ENCODE peak calls at places on chromosomes 16 and 17, in five cellular contexts. V, H, M, U and X are unnamed samples.
A peak's percentile ranks its signal among the peaks of the same experiment; 100 is the strongest.

GRCh38 chr16:89357055-89357454 is 133.3 kb downstream of the ANKRD11 start:
- DNase-seq in V (no peak), H (no peak), M (no peak), U (no peak), X (no peak)

GRCh38 chr16:85436636-85437160 is 176.4 kb upstream of the GSE1 start:
- DNase-seq in V (no peak), H (no peak), M (peak; percentile 92), U (no peak), X (no peak)

GRCh38 chr16:89408315-89408714 is 82.0 kb downstream of the ANKRD11 start:
- DNase-seq in V (no peak), H (no peak), M (no peak), U (peak; percentile 57), X (no peak)

GRCh38 chr17:41329279-41329925 is 13.9 kb upstream of the KRTAP17-1 start:
- DNase-seq in V (peak; percentile 18), H (no peak), M (peak; percentile 87), U (no peak), X (no peak)

GRCh38 chr17:22138861-22139469 is 446.6 kb downstream of the KCNJ18 start:
- DNase-seq in V (no peak), H (no peak), M (no peak), U (no peak), X (no peak)

GRCh38 chr17:57612202-57613071 is 132.7 kb downstream of the CCDC182 start:
- DNase-seq in V (no peak), H (no peak), M (no peak), U (no peak), X (no peak)

GRCh38 chr16:64590516-64590915 is 531.3 kb downstream of the CDH11 start:
- DNase-seq in V (no peak), H (no peak), M (no peak), U (no peak), X (no peak)

GRCh38 chr16:12260647-12261262 is 284.2 kb downstream of the SNX29 start:
- DNase-seq in V (no peak), H (no peak), M (no peak), U (no peak), X (no peak)

GRCh38 chr16:30874821-30875717 is 18.8 kb downstream of the BCL7C start:
- DNase-seq in V (peak; percentile 76), H (peak; percentile 92), M (peak; percentile 97), U (peak; percentile 93), X (peak; percentile 64)